ENCODE peak calls at places on chromosome 4, in seven cellular contexts. H is uterus; E is AG10803; D is lower lobe of right lung; U is fibroblast of the conjunctiva; T is activated T-helper 9 cell treated with anti-CD3 and anti-CD28 coated beads, Interleukin-2, amount 50 U/mL, for 16 hours; B is stomach. M is an unnamed sample.

GRCh38 chr4:83112239-83112638 is 2.3 kb downstream of the PLAC8 start:
- DNase-seq in H (no peak), E (no peak), D (no peak), U (no peak), T (no peak), B (no peak), M (no peak)

GRCh38 chr4:146292508-146292907 is 78.2 kb downstream of the REELD1 start:
- DNase-seq in H (no peak), E (no peak), D (no peak), U (no peak), T (no peak), B (no peak), M (no peak)

GRCh38 chr4:134027931-134028330 is 173.7 kb downstream of the PABPC4L start:
- DNase-seq in H (no peak), E (peak), D (no peak), U (peak), T (no peak), B (no peak), M (peak)

GRCh38 chr4:8860892-8861575 is 10.6 kb downstream of the HMX1 start:
- DNase-seq in H (no peak), E (no peak), D (no peak), U (no peak), T (no peak), B (no peak), M (no peak)

GRCh38 chr4:16155503-16156169 is 70.6 kb downstream of the TAPT1 start:
- DNase-seq in H (no peak), E (no peak), D (no peak), U (no peak), T (no peak), B (no peak), M (no peak)

GRCh38 chr4:159455675-159456235 is 352.9 kb downstream of the RAPGEF2 start:
- DNase-seq in H (no peak), E (peak), D (no peak), U (no peak), T (no peak), B (no peak), M (peak)

GRCh38 chr4:57655342-57655741 is 545.2 kb upstream of the IGFBP7 start:
- DNase-seq in H (no peak), E (no peak), D (no peak), U (no peak), T (no peak), B (no peak), M (no peak)

GRCh38 chr4:61714387-61714890 is 514.3 kb downstream of the ADGRL3 start:
- DNase-seq in H (no peak), E (no peak), D (no peak), U (no peak), T (no peak), B (no peak), M (no peak)

GRCh38 chr4:8705161-8706145 is 112.9 kb downstream of the CPZ start:
- DNase-seq in H (peak), E (no peak), D (peak), U (no peak), T (no peak), B (no peak), M (no peak)

GRCh38 chr4:15428611-15429010 is 778 bp downstream of the C1QTNF7 start:
- DNase-seq in H (peak), E (no peak), D (no peak), U (no peak), T (no peak), B (no peak), M (no peak)

GRCh38 chr4:39699676-39700409 is 1.9 kb downstream of the UBE2K start:
- DNase-seq in H (no peak), E (no peak), D (no peak), U (no peak), T (no peak), B (no peak), M (no peak)

GRCh38 chr4:10045481-10045880 is 24.2 kb upstream of the SLC2A9 start:
- DNase-seq in H (no peak), E (peak), D (no peak), U (no peak), T (no peak), B (no peak), M (no peak)

GRCh38 chr4:40990202-40990898 is 224.0 kb downstream of the APBB2 start:
- DNase-seq in H (no peak), E (peak), D (no peak), U (peak), T (no peak), B (no peak), M (no peak)

GRCh38 chr4:8079031-8079885 is 79.4 kb downstream of the ABLIM2 start:
- DNase-seq in H (no peak), E (no peak), D (peak), U (no peak), T (no peak), B (peak), M (no peak)

GRCh38 chr4:40423735-40424134 is 88.6 kb downstream of the CHRNA9 start:
- DNase-seq in H (no peak), E (peak), D (no peak), U (no peak), T (no peak), B (no peak), M (no peak)

GRCh38 chr4:792729-793108 is 33.2 kb downstream of the CPLX1 start:
- DNase-seq in H (no peak), E (peak), D (peak), U (no peak), T (no peak), B (no peak), M (no peak)

GRCh38 chr4:40331937-40332336 is 3.2 kb upstream of the CHRNA9 start:
- DNase-seq in H (no peak), E (no peak), D (no peak), U (no peak), T (no peak), B (no peak), M (no peak)

GRCh38 chr4:10074767-10075105 is 41.9 kb downstream of the WDR1 start:
- DNase-seq in H (peak), E (peak), D (no peak), U (peak), T (no peak), B (peak), M (peak)

GRCh38 chr4:113153529-113154101 is 104.2 kb downstream of the ANK2 start:
- DNase-seq in H (no peak), E (no peak), D (no peak), U (peak), T (no peak), B (no peak), M (peak)

GRCh38 chr4:19880205-19880604 is 371.5 kb upstream of the SLIT2 start:
- DNase-seq in H (no peak), E (peak), D (no peak), U (no peak), T (no peak), B (no peak), M (no peak)

GRCh38 chr4:118989098-118990080 is 100.7 kb downstream of the SYNPO2 start:
- DNase-seq in H (peak), E (peak), D (no peak), U (peak), T (no peak), B (no peak), M (peak)

GRCh38 chr4:39514888-39515401 is 12.3 kb downstream of the UGDH start:
- DNase-seq in H (no peak), E (no peak), D (peak), U (no peak), T (no peak), B (peak), M (no peak)

GRCh38 chr4:142110136-142110535 is 473.8 kb downstream of the IL15 start:
- DNase-seq in H (no peak), E (no peak), D (no peak), U (no peak), T (no peak), B (no peak), M (no peak)

GRCh38 chr4:37882665-37883296 is 8.1 kb upstream of the TBC1D1 start:
- DNase-seq in H (no peak), E (no peak), D (no peak), U (no peak), T (no peak), B (no peak), M (peak)

GRCh38 chr4:27638163-27638915 is 777.7 kb downstream of the STIM2 start:
- DNase-seq in H (no peak), E (no peak), D (no peak), U (no peak), T (no peak), B (no peak), M (no peak)

GRCh38 chr4:183621875-183622274 is 37.1 kb downstream of the RWDD4 start:
- DNase-seq in H (no peak), E (no peak), D (no peak), U (no peak), T (no peak), B (no peak), M (no peak)

GRCh38 chr4:87007345-87008181 is 72.8 kb downstream of the AFF1 start:
- DNase-seq in H (peak), E (no peak), D (peak), U (no peak), T (peak), B (peak), M (peak)

GRCh38 chr4:5467111-5467510 is 241.2 kb downstream of the EVC2 start:
- DNase-seq in H (no peak), E (no peak), D (no peak), U (no peak), T (no peak), B (no peak), M (no peak)

GRCh38 chr4:7876096-7876993 is 63.3 kb downstream of the AFAP1 start:
- DNase-seq in H (peak), E (peak), D (no peak), U (peak), T (peak), B (no peak), M (peak)

GRCh38 chr4:91681544-91681943 is 622.2 kb upstream of the GRID2 start:
- DNase-seq in H (no peak), E (no peak), D (no peak), U (no peak), T (no peak), B (no peak), M (no peak)

GRCh38 chr4:159410076-159410777 is 307.3 kb downstream of the RAPGEF2 start:
- DNase-seq in H (no peak), E (peak), D (no peak), U (no peak), T (no peak), B (no peak), M (no peak)

GRCh38 chr4:87038837-87039715 is 104.3 kb downstream of the AFF1 start:
- DNase-seq in H (peak), E (peak), D (peak), U (no peak), T (no peak), B (peak), M (peak)

GRCh38 chr4:90419124-90419711 is 292.0 kb downstream of the CCSER1 start:
- DNase-seq in H (no peak), E (peak), D (no peak), U (peak), T (no peak), B (no peak), M (peak)

GRCh38 chr4:55636622-55636999 is 513 bp upstream of the NMU start:
- DNase-seq in H (no peak), E (no peak), D (no peak), U (no peak), T (no peak), B (no peak), M (no peak)